ENCODE peak calls at places on chromosome 21, in ten cellular contexts. B, W, X, S, P, O, M, G, K and J are unnamed samples.

GRCh38 chr21:35102488-35103407 is 53.6 kb upstream of the RUNX1 start:
- DNase-seq in B (peak), W (peak), X (peak), S (peak), P (peak), O (peak), M (no peak), G (no peak), K (peak), J (no peak)

GRCh38 chr21:17387030-17387617 is 125.7 kb upstream of the CXADR start:
- DNase-seq in B (peak), W (peak), X (no peak), S (peak), P (no peak), O (peak), M (no peak), G (peak), K (no peak), J (no peak)

GRCh38 chr21:18622383-18622782 is 218.8 kb upstream of the TMPRSS15 start:
- DNase-seq in B (no peak), W (peak), X (no peak), S (no peak), P (no peak), O (no peak), M (no peak), G (no peak), K (no peak), J (no peak)

GRCh38 chr21:45862544-45863207 is 118.9 kb upstream of the COL6A1 start:
- DNase-seq in B (no peak), W (no peak), X (no peak), S (no peak), P (no peak), O (no peak), M (no peak), G (no peak), K (no peak), J (no peak)

GRCh38 chr21:46428286-46428685 is 30.4 kb upstream of the DIP2A start:
- DNase-seq in B (no peak), W (no peak), X (no peak), S (no peak), P (no peak), O (no peak), M (no peak), G (no peak), K (no peak), J (no peak)

GRCh38 chr21:24118738-24119470 is 1488.4 kb downstream of the MRPL39 start:
- DNase-seq in B (no peak), W (peak), X (no peak), S (no peak), P (no peak), O (peak), M (no peak), G (no peak), K (no peak), J (no peak)

GRCh38 chr21:43362928-43363314 is 64.0 kb downstream of the SIK1 start:
- DNase-seq in B (no peak), W (no peak), X (no peak), S (peak), P (no peak), O (peak), M (no peak), G (no peak), K (no peak), J (no peak)

GRCh38 chr21:27759091-27759659 is 792.3 kb upstream of the ADAMTS5 start:
- DNase-seq in B (peak), W (no peak), X (no peak), S (no peak), P (no peak), O (no peak), M (peak), G (no peak), K (no peak), J (no peak)

GRCh38 chr21:22561946-22562345 is 1563.7 kb downstream of the NCAM2 start:
- DNase-seq in B (no peak), W (no peak), X (no peak), S (no peak), P (no peak), O (no peak), M (no peak), G (no peak), K (no peak), J (no peak)

GRCh38 chr21:45465611-45466329 is 60.8 kb downstream of the COL18A1 start:
- DNase-seq in B (no peak), W (no peak), X (peak), S (no peak), P (no peak), O (no peak), M (no peak), G (no peak), K (peak), J (no peak)

GRCh38 chr21:38712076-38712475 is 93.7 kb upstream of the ETS2 start:
- DNase-seq in B (peak), W (peak), X (no peak), S (peak), P (no peak), O (peak), M (no peak), G (peak), K (no peak), J (no peak)
- TF ChIP-seq CTCF in B (peak), W (peak), X (no peak), S (peak), P (peak), O (peak), M (peak), G (no peak), K (peak), J (peak)

GRCh38 chr21:36848875-36849274 is 117.6 kb downstream of the HLCS start:
- DNase-seq in B (no peak), W (no peak), X (no peak), S (no peak), P (no peak), O (no peak), M (no peak), G (no peak), K (no peak), J (no peak)

GRCh38 chr21:36847189-36847588 is 119.3 kb downstream of the HLCS start:
- DNase-seq in B (no peak), W (peak), X (no peak), S (no peak), P (no peak), O (peak), M (no peak), G (no peak), K (no peak), J (no peak)

GRCh38 chr21:36851121-36851520 is 115.3 kb downstream of the HLCS start:
- DNase-seq in B (no peak), W (no peak), X (no peak), S (no peak), P (no peak), O (no peak), M (no peak), G (no peak), K (no peak), J (no peak)

GRCh38 chr21:36850372-36850771 is 116.1 kb downstream of the HLCS start:
- DNase-seq in B (no peak), W (no peak), X (no peak), S (no peak), P (no peak), O (no peak), M (no peak), G (no peak), K (no peak), J (no peak)

GRCh38 chr21:36849461-36849860 is 117.0 kb downstream of the HLCS start:
- DNase-seq in B (no peak), W (no peak), X (no peak), S (no peak), P (no peak), O (no peak), M (no peak), G (peak), K (no peak), J (no peak)
- TF ChIP-seq CTCF in B (no peak), W (no peak), X (no peak), S (no peak), P (no peak), O (no peak), M (no peak), G (no peak), K (no peak), J (no peak)

DNA sequence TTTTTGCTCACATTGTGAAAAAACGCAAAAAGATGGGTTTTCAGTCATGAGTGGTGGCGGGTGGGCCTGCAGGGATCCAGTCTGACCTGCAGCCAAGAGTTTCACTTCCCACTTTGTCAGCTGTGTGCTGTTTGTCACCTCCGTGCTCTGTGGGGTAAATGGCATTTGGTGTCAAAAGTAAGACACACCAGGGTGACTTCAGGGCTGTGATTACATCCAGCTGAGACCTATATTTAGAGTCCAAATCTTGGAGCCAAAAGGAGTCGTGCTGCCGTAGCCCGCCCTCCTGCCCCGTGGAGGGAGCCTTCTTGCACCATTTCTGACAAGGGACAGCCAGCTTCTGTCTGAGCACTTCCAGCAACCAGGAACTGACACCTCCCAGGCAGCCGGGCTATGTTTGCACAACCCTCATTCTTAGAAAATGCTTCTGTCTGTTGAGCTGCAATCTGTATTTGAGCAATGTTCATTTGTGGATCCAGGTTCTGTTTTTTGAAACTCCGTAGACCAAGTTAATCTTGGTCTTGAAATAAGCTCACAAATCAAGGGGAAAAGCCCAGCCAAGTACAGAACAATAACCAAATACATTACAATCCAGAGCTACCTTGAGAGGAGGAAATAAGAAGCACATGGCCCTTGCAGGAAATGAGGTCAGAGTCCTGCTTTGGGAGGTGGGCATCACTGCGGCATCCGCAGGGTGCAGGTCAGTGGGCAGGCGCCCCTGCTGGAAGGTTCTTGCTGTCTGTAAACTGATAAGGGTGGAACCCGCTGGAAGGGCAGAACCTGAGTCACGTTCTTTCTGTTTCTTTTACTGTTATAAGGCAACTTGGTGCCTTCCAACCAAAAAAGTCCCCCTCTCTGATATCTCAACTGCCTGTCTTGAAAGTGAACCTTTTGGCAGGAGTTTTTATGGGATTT is 14.4 kb downstream of the ABCG1 start:
- DNase-seq in B (peak), W (peak), X (peak), S (peak), P (peak), O (peak), M (peak), G (peak), K (peak), J (no peak)
- TF ChIP-seq CTCF in B (peak), W (peak), X (peak), S (peak), P (peak), O (no peak), M (no peak), G (no peak), K (peak), J (no peak)

DNA sequence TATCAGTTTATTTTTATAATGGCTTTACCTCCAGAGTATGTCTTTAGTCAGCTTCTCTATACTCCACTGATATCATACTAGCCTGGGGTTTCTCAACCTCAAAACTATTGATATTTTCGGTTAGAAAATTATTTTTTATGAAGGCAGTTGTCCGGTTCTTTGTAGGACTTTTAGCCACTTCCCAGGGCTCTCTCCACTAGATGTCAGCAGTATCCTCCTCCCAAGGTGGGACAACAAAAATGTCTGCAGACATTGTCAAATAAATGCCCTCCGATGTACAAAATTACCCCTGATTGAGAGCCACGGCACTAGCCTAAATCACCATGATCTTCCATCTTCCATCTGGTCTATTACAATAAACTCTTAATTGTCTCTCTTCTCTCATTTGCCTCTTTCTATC is 4.1 kb upstream of the GRIK1 start:
- DNase-seq in B (no peak), W (peak), X (no peak), S (peak), P (no peak), O (no peak), M (no peak), G (no peak), K (no peak), J (no peak)
- TF ChIP-seq CTCF in B (no peak), W (peak), X (no peak), S (peak), P (no peak), O (no peak), M (no peak), G (no peak), K (no peak), J (peak)

GRCh38 chr21:44437696-44438431 is 17.4 kb upstream of the LRRC3 start:
- DNase-seq in B (no peak), W (no peak), X (peak), S (no peak), P (no peak), O (no peak), M (no peak), G (no peak), K (no peak), J (no peak)

GRCh38 chr21:44441041-44441400 is 14.3 kb upstream of the LRRC3 start:
- DNase-seq in B (no peak), W (no peak), X (no peak), S (no peak), P (no peak), O (no peak), M (no peak), G (no peak), K (peak), J (no peak)

GRCh38 chr21:44438531-44439210 is 16.6 kb upstream of the LRRC3 start:
- DNase-seq in B (no peak), W (no peak), X (peak), S (no peak), P (no peak), O (no peak), M (peak), G (peak), K (no peak), J (no peak)

GRCh38 chr21:44440241-44441040 is 14.9 kb upstream of the LRRC3 start:
- DNase-seq in B (no peak), W (no peak), X (peak), S (no peak), P (no peak), O (no peak), M (no peak), G (no peak), K (peak), J (no peak)

DNA sequence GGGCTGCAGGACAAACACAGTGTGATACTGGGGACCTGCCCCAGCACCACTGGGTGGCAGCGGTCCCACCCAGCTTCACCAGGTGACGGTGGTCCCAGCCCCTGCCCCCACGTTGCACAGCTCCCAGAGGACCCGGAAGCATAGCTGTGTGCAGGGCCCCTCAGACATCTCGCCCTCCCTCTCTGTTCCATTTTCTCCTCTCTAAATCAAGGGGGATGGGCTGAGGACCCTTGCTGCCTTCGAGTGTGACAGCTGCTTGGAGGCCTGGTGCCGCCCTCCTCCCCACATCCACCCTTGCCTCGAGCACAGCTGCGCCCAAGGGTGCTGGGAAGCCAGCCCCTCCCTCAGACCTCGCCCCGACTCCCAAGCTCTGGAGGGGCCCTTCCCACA is 16.1 kb upstream of the LRRC3 start:
- DNase-seq in B (no peak), W (no peak), X (no peak), S (no peak), P (no peak), O (no peak), M (no peak), G (no peak), K (no peak), J (no peak)
- TF ChIP-seq CTCF in B (no peak), W (no peak), X (no peak), S (no peak), P (no peak), O (no peak), M (no peak), G (no peak), K (no peak), J (no peak)

DNA sequence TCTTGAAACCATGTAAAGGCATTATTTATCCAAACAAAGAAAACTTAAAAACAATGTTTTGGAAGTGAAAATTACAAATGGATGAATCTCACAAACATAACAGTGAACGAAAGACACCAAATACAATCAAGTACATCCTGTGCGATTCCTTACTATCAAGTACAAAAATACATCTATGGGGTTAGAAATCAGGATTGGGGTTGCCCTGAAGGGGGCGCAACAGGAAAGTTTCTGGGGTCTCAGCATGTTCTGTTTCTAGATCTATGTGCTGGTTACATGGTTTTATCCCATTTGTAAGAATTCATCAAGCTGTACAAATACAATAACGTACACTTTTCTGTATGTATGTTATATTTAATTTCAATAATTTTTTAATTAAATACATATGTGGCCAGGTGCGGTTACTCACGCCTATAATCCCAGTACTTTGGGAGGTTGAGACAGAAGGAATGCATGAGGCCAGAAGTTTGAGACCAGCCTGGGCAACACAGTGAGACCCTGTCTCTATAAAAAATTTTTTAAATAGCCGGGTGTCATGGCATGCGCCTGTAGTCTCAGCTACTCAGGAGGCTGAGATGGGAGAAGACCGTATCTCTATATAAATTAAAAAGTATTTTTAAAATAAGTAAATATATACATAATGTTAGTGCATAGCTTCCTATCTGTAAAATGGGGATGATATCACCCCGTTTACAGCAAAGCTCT is 121.5 kb upstream of the SOD1 start:
- DNase-seq in B (no peak), W (no peak), X (no peak), S (no peak), P (no peak), O (no peak), M (no peak), G (no peak), K (no peak), J (no peak)
- TF ChIP-seq CTCF in B (no peak), W (peak), X (no peak), S (peak), P (no peak), O (peak), M (peak), G (no peak), K (no peak), J (peak)